ENCODE peak calls at places on chromosomes 1 and 21, in six cellular contexts. One of them, this sample, is unnamed.

GRCh38 chr21:39788383-39788782 is 43.4 kb downstream of the IGSF5 start:
- DNase-seq in neuronal stem cell: peak
- DNase-seq in trophoblast cell: peak
- DNase-seq in H1: peak
- DNase-seq in mesenchymal stem cell: peak
- DNase-seq in H9: peak
- DNase-seq in this sample: peak

GRCh38 chr1:228394571-228395394 is 11.9 kb downstream of the TRIM11 start:
- DNase-seq in H1: no peak
- DNase-seq in mesenchymal stem cell: no peak
- DNase-seq in trophoblast cell: no peak
- DNase-seq in H9: peak
- DNase-seq in neuronal stem cell: no peak
- DNase-seq in this sample: no peak

GRCh38 chr1:10722803-10723202 is 73.6 kb downstream of the CASZ1 start:
- DNase-seq in neuronal stem cell: no peak
- DNase-seq in mesenchymal stem cell: no peak
- DNase-seq in H9: no peak
- DNase-seq in trophoblast cell: no peak
- DNase-seq in H1: no peak
- DNase-seq in this sample: no peak

GRCh38 chr21:39654951-39655350 is 42.2 kb downstream of the B3GALT5 start:
- DNase-seq in neuronal stem cell: no peak
- DNase-seq in trophoblast cell: no peak
- DNase-seq in H9: no peak
- DNase-seq in H1: no peak
- DNase-seq in mesenchymal stem cell: no peak
- DNase-seq in this sample: no peak

GRCh38 chr1:245901565-245901964 is 605.5 kb downstream of the SMYD3 start:
- DNase-seq in H9: no peak
- DNase-seq in neuronal stem cell: no peak
- DNase-seq in trophoblast cell: no peak
- DNase-seq in mesenchymal stem cell: no peak
- DNase-seq in H1: no peak
- DNase-seq in this sample: no peak

GRCh38 chr1:213446496-213446895 is 395.5 kb downstream of the RPS6KC1 start:
- DNase-seq in H9: no peak
- DNase-seq in H1: no peak
- DNase-seq in neuronal stem cell: no peak
- DNase-seq in mesenchymal stem cell: no peak
- DNase-seq in trophoblast cell: no peak
- DNase-seq in this sample: no peak

GRCh38 chr1:27598902-27599528 is 4.9 kb downstream of the AHDC1 start:
- DNase-seq in neuronal stem cell: no peak
- DNase-seq in mesenchymal stem cell: peak
- DNase-seq in trophoblast cell: no peak
- DNase-seq in H1: no peak
- DNase-seq in H9: no peak
- DNase-seq in this sample: peak

GRCh38 chr1:55827350-55827749 is 612.2 kb upstream of the USP24 start:
- DNase-seq in H9: no peak
- DNase-seq in mesenchymal stem cell: peak
- DNase-seq in H1: no peak
- DNase-seq in neuronal stem cell: no peak
- DNase-seq in trophoblast cell: peak
- DNase-seq in this sample: peak

GRCh38 chr1:180927841-180928240 is 15.1 kb downstream of the KIAA1614 start:
- DNase-seq in trophoblast cell: no peak
- DNase-seq in H9: no peak
- DNase-seq in H1: no peak
- DNase-seq in neuronal stem cell: no peak
- DNase-seq in mesenchymal stem cell: no peak
- DNase-seq in this sample: peak

GRCh38 chr1:178993559-178993958 is 32.1 kb upstream of the FAM20B start:
- DNase-seq in H9: no peak
- DNase-seq in H1: no peak
- DNase-seq in trophoblast cell: no peak
- DNase-seq in neuronal stem cell: no peak
- DNase-seq in mesenchymal stem cell: no peak
- DNase-seq in this sample: no peak

GRCh38 chr1:116066868-116067563 is 44.2 kb upstream of the MAB21L3 start:
- DNase-seq in neuronal stem cell: no peak
- DNase-seq in trophoblast cell: peak
- DNase-seq in H9: no peak
- DNase-seq in H1: no peak
- DNase-seq in mesenchymal stem cell: peak
- DNase-seq in this sample: peak

GRCh38 chr21:16420086-16420724 is 690.4 kb downstream of the USP25 start:
- DNase-seq in mesenchymal stem cell: peak
- DNase-seq in H9: no peak
- DNase-seq in H1: no peak
- DNase-seq in trophoblast cell: peak
- DNase-seq in neuronal stem cell: no peak
- DNase-seq in this sample: peak

GRCh38 chr1:94237291-94238226 is at the start of gene ARHGAP29:
- DNase-seq in mesenchymal stem cell: peak
- DNase-seq in H1: no peak
- DNase-seq in trophoblast cell: peak
- DNase-seq in neuronal stem cell: peak
- DNase-seq in H9: peak
- DNase-seq in this sample: peak

GRCh38 chr21:31108969-31109368 is 70.7 kb upstream of the KRTAP19-8 start:
- DNase-seq in H9: no peak
- DNase-seq in H1: no peak
- DNase-seq in trophoblast cell: no peak
- DNase-seq in mesenchymal stem cell: peak
- DNase-seq in neuronal stem cell: no peak
- DNase-seq in this sample: peak

GRCh38 chr21:44440241-44441040 is 14.9 kb upstream of the LRRC3 start:
- DNase-seq in neuronal stem cell: no peak
- DNase-seq in trophoblast cell: no peak
- DNase-seq in mesenchymal stem cell: no peak
- DNase-seq in H9: no peak
- DNase-seq in H1: no peak
- DNase-seq in this sample: no peak

GRCh38 chr1:165383067-165383466 is 26.6 kb upstream of the LMX1A start:
- DNase-seq in H1: no peak
- DNase-seq in neuronal stem cell: no peak
- DNase-seq in H9: no peak
- DNase-seq in trophoblast cell: no peak
- DNase-seq in mesenchymal stem cell: no peak
- DNase-seq in this sample: peak

GRCh38 chr1:153232553-153232952 is 15.2 kb downstream of the PRR9 start:
- DNase-seq in neuronal stem cell: no peak
- DNase-seq in H9: no peak
- DNase-seq in H1: no peak
- DNase-seq in trophoblast cell: peak
- DNase-seq in mesenchymal stem cell: no peak
- DNase-seq in this sample: no peak

GRCh38 chr1:1901641-1902294 is 10.9 kb upstream of the GNB1 start:
- DNase-seq in neuronal stem cell: no peak
- DNase-seq in trophoblast cell: no peak
- DNase-seq in mesenchymal stem cell: no peak
- DNase-seq in H1: no peak
- DNase-seq in H9: peak
- DNase-seq in this sample: no peak

GRCh38 chr1:227756172-227756959 is 21.1 kb downstream of the SNAP47 start:
- DNase-seq in H9: no peak
- DNase-seq in trophoblast cell: no peak
- DNase-seq in H1: no peak
- DNase-seq in neuronal stem cell: no peak
- DNase-seq in mesenchymal stem cell: no peak
- DNase-seq in this sample: peak

GRCh38 chr1:247336390-247336789 is 4.7 kb upstream of the ZNF496 start:
- DNase-seq in H1: no peak
- DNase-seq in neuronal stem cell: no peak
- DNase-seq in H9: no peak
- DNase-seq in trophoblast cell: no peak
- DNase-seq in mesenchymal stem cell: no peak
- DNase-seq in this sample: no peak

DNA sequence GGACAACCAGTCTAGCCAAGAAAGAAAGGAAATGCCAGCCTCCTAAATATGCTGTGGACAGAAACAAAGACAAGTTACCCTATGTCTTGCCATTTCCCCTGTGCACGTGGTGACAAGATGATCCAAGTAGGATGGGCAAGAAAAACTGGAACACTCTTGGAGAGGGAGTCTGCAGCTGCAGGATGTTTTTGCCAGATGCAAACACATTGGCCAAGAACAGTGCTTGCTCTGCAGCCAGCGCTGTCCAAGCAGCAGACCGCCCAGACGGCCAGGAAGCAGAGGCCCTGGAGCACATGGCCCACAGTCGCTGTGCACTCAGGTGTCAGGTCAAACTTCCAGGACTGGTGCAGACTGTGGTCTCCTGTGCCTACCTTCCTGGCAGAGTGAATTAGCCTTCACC is 189.3 kb downstream of the SLC35F3 start:
- DNase-seq in H9: no peak
- DNase-seq in mesenchymal stem cell: no peak
- DNase-seq in H1: no peak
- DNase-seq in trophoblast cell: no peak
- DNase-seq in neuronal stem cell: no peak
- DNase-seq in this sample: no peak
- H2BK120ac ChIP-seq in H9: no peak
- H2BK120ac ChIP-seq in mesenchymal stem cell: no peak
- H2BK120ac ChIP-seq in H1: no peak
- H2BK120ac ChIP-seq in trophoblast cell: no peak
- H2BK120ac ChIP-seq in neuronal stem cell: no peak
- H2BK120ac ChIP-seq in this sample: no peak

GRCh38 chr1:61083014-61083798 is 845 bp downstream of the NFIA start:
- DNase-seq in mesenchymal stem cell: peak
- DNase-seq in trophoblast cell: peak
- DNase-seq in neuronal stem cell: no peak
- DNase-seq in H1: no peak
- DNase-seq in H9: no peak
- DNase-seq in this sample: no peak
- H2AFZ ChIP-seq in mesenchymal stem cell: peak
- H2AFZ ChIP-seq in trophoblast cell: peak
- H2AFZ ChIP-seq in neuronal stem cell: peak
- H2AFZ ChIP-seq in H1: peak
- H2AFZ ChIP-seq in H9: no peak
- H2AFZ ChIP-seq in this sample: peak

GRCh38 chr1:32496127-32496526 is 31.3 kb downstream of the ZBTB8B start:
- DNase-seq in mesenchymal stem cell: peak
- DNase-seq in H1: no peak
- DNase-seq in neuronal stem cell: no peak
- DNase-seq in trophoblast cell: peak
- DNase-seq in H9: no peak
- DNase-seq in this sample: peak
- H3K9ac ChIP-seq in mesenchymal stem cell: peak
- H3K9ac ChIP-seq in H1: no peak
- H3K9ac ChIP-seq in neuronal stem cell: no peak
- H3K9ac ChIP-seq in trophoblast cell: no peak
- H3K9ac ChIP-seq in H9: no peak
- H3K9ac ChIP-seq in this sample: peak

GRCh38 chr1:221972262-221973235 is 230.7 kb upstream of the DUSP10 start:
- DNase-seq in H9: peak
- DNase-seq in mesenchymal stem cell: no peak
- DNase-seq in H1: no peak
- DNase-seq in trophoblast cell: no peak
- DNase-seq in neuronal stem cell: no peak
- DNase-seq in this sample: no peak
- H2BK120ac ChIP-seq in H9: no peak
- H2BK120ac ChIP-seq in mesenchymal stem cell: no peak
- H2BK120ac ChIP-seq in H1: peak
- H2BK120ac ChIP-seq in trophoblast cell: no peak
- H2BK120ac ChIP-seq in neuronal stem cell: no peak
- H2BK120ac ChIP-seq in this sample: no peak

DNA sequence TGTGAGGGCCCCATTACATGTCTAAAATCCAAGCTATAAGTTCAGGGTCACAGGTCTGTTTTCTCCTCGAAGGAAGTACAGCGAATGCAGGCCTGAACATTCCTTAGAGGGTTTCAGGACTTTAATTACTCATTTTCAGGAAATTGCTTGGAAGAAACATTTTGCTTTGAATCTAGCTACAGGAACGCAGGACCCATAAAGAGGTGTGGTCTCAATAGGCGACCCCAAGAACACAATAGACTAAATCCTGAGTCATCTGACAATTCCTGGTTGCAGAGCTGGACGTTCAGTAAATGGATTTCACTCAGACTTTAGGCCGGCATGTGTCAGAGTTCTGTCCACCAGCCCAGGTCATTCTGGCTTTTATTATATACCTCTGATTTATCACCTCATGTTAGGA is 1.0 kb upstream of the ERG start:
- DNase-seq in H9: no peak
- DNase-seq in neuronal stem cell: no peak
- DNase-seq in trophoblast cell: no peak
- DNase-seq in mesenchymal stem cell: peak
- DNase-seq in H1: no peak
- DNase-seq in this sample: no peak
- H2AFZ ChIP-seq in H9: no peak
- H2AFZ ChIP-seq in neuronal stem cell: peak
- H2AFZ ChIP-seq in trophoblast cell: no peak
- H2AFZ ChIP-seq in mesenchymal stem cell: peak
- H2AFZ ChIP-seq in H1: no peak
- H2AFZ ChIP-seq in this sample: no peak

DNA sequence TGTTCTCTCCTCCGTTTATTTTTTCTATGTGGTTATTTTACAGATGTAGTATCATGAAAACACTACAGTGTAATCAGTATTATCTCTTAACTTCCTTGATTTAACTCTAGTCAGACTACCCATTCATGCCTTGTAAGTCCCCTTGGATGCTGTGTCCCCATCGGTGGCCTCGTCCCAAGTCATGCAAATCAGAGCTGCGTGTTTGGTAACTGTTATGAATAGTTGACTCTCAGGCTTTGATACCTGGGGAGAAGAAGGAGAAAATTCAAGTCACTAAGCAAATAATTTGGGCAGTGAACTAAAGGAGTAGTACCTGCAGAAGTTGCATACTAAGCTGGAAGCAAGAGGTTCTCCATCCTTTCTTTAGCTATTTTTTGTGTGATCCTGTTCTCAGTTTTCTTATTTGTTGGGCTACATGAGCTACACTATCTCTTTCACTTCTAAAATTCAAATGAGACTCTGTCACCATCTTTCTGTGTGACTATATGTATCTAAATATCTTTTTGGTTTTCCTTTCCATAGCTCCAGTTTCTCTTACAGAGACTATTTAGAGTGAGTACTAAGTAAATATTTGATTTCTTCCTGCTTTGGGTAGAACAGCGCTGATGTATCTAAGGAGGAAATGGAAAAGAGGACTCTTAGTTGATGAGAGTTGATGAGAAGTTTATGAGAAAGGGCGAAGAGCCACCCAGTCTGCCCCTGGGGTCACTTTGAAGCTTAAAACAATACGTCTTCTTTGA is 50.9 kb downstream of the VANGL2 start:
- DNase-seq in mesenchymal stem cell: no peak
- DNase-seq in trophoblast cell: no peak
- DNase-seq in H9: no peak
- DNase-seq in neuronal stem cell: no peak
- DNase-seq in H1: no peak
- DNase-seq in this sample: no peak
- H3K9ac ChIP-seq in mesenchymal stem cell: no peak
- H3K9ac ChIP-seq in trophoblast cell: no peak
- H3K9ac ChIP-seq in H9: no peak
- H3K9ac ChIP-seq in neuronal stem cell: no peak
- H3K9ac ChIP-seq in H1: no peak
- H3K9ac ChIP-seq in this sample: no peak

This sample was measured in IMR-90.